ENCODE peak calls at places on chromosomes 1 and 21, in six cellular contexts. U, P, V, Y, Q and J are unnamed samples. For H3K4me1 and H3K9me3, the result is how much of the 10 kb centered on the place peaks cover.

GRCh38 chr1:204190212-204191211 is 5.8 kb downstream of the KISS1 start:
- DNase-seq in U (no peak), P (peak), V (peak), Y (no peak), Q (no peak), J (no peak)

GRCh38 chr1:231883382-231883781 is 256.8 kb downstream of the DISC1 start:
- DNase-seq in U (no peak), P (peak), V (no peak), Y (no peak), Q (no peak), J (no peak)

GRCh38 chr1:147618077-147618569 is 52.2 kb downstream of the ACP6 start:
- DNase-seq in U (no peak), P (no peak), V (no peak), Y (peak), Q (no peak), J (no peak)

GRCh38 chr21:30695956-30696355 is 22.6 kb downstream of the KRTAP21-3 start:
- DNase-seq in U (no peak), P (no peak), V (no peak), Y (no peak), Q (no peak), J (no peak)

GRCh38 chr1:184287001-184287400 is 99.8 kb upstream of the C1orf21 start:
- DNase-seq in U (no peak), P (no peak), V (no peak), Y (no peak), Q (no peak), J (no peak)

GRCh38 chr1:24191860-24192259 is 4.8 kb upstream of the IFNLR1 start:
- DNase-seq in U (peak), P (no peak), V (no peak), Y (no peak), Q (no peak), J (no peak)

GRCh38 chr1:100075773-100076172 is 57.0 kb downstream of the SASS6 start:
- DNase-seq in U (no peak), P (no peak), V (no peak), Y (no peak), Q (no peak), J (no peak)

GRCh38 chr1:80542231-80542630 is 1258.5 kb upstream of the ADGRL2 start:
- DNase-seq in U (no peak), P (no peak), V (no peak), Y (no peak), Q (no peak), J (no peak)

GRCh38 chr1:84972377-84972987 is 24.4 kb downstream of the MCOLN2 start:
- DNase-seq in U (no peak), P (no peak), V (no peak), Y (no peak), Q (no peak), J (no peak)

GRCh38 chr1:204615881-204616280 is 69.7 kb downstream of the LRRN2 start:
- DNase-seq in U (no peak), P (no peak), V (no peak), Y (no peak), Q (no peak), J (no peak)

GRCh38 chr1:152182942-152183341 is 23.9 kb upstream of the RPTN start:
- DNase-seq in U (no peak), P (no peak), V (no peak), Y (no peak), Q (no peak), J (no peak)

GRCh38 chr1:181947441-181947840 is 114.1 kb downstream of the ZNF648 start:
- DNase-seq in U (no peak), P (no peak), V (no peak), Y (no peak), Q (no peak), J (no peak)

GRCh38 chr1:47616036-47616435 is 178.2 kb downstream of the FOXD2 start:
- DNase-seq in U (peak), P (no peak), V (no peak), Y (no peak), Q (peak), J (no peak)

GRCh38 chr1:224507771-224508523 is 73.3 kb upstream of the WDR26 start:
- DNase-seq in U (no peak), P (no peak), V (no peak), Y (no peak), Q (no peak), J (no peak)

GRCh38 chr1:112997781-112998180 is 41.8 kb upstream of the SLC16A1 start:
- DNase-seq in U (no peak), P (no peak), V (no peak), Y (no peak), Q (no peak), J (no peak)

GRCh38 chr1:8661185-8662110 is 156.0 kb downstream of the RERE start:
- DNase-seq in U (no peak), P (no peak), V (no peak), Y (no peak), Q (no peak), J (no peak)

GRCh38 chr1:30730351-30731108 is 7.1 kb upstream of the MATN1 start:
- DNase-seq in U (no peak), P (no peak), V (no peak), Y (no peak), Q (no peak), J (no peak)

GRCh38 chr1:192022839-192023238 is 135.4 kb upstream of the RGS18 start:
- DNase-seq in U (no peak), P (no peak), V (no peak), Y (no peak), Q (no peak), J (no peak)

GRCh38 chr1:83818916-83819315 is 180.0 kb downstream of the TTLL7 start:
- DNase-seq in U (no peak), P (no peak), V (no peak), Y (no peak), Q (no peak), J (no peak)

DNA sequence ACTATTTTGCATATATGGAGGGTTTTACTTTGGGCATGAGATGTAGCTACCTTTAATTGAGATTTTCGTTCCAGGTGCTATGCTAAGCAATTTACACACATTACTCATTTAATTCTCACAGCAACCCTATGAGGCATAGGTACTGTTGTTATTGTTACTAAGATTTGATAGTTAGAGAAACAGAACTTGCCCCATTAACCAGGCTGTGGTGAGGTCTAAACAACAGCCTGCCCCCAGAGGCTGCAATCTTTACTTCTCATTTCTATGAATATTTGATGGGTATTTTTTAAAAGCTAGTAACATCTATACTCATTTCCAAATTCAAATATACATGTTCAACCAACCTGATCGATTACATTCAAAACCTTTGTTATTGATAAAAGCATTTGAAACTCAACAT is 155.6 kb downstream of the GALNT2 start:
- DNase-seq in U (no peak), P (no peak), V (no peak), Y (no peak), Q (no peak), J (no peak)
- H3K4me1 ChIP-seq in U (under half), P (under half), V (under half), Y (under half), Q (under half), J (under half)

DNA sequence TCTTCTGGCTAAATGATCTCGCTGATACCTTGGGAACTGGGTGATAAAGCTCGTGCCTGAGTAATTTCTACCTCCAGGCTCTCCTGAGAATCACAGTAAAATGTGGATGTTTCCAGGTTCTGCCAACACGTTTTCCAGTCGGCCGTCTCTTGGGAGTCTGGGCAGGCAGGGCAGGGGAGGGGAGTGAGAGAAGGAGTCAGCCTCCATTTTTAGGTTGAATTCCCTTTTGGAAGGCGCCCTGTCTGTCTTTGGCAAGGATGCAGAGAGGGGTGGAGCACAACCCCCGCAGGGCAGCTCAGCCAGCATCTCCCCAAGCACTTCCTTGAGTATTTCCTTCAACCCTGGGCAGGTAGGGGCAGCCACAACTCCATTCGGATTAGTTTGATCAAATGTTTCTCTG is 15.5 kb upstream of the ACTRT2 start:
- DNase-seq in U (no peak), P (no peak), V (no peak), Y (no peak), Q (no peak), J (no peak)
- H3K9me3 ChIP-seq in U (under half), P (under half), V (under half), Y (under half), Q (under half), J (under half)

DNA sequence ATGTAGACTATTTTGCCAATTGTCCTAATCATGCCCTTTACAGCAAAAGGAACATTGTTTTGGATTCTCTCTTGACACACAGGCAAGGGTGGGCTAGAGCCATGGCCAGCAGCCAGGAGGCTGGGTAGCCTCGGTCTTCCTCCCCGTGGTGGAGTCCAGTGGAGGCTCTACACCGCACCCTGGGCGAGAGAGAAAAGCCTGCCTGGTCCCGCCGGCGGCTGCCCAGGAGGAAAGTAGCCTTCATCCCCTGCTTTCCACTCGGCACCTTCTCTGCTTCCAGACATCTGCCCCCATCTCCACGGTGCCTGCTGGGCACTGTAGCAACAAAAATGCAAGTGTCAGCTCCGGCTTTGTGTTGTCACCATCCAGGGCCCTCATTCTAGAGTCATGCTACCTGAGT is 21.6 kb downstream of the PROK1 start:
- DNase-seq in U (no peak), P (no peak), V (no peak), Y (no peak), Q (no peak), J (no peak)
- H3K4me1 ChIP-seq in U (under half), P (under half), V (under half), Y (under half), Q (under half), J (under half)

GRCh38 chr1:40519517-40519916 is 10.9 kb downstream of the EXO5 start:
- DNase-seq in U (no peak), P (no peak), V (no peak), Y (no peak), Q (no peak), J (no peak)
- H3K9me3 ChIP-seq in U (under half), P (under half), V (half or more), Y (under half), Q (under half), J (under half)